ENCODE peak calls at places on chromosomes 5 and 9, in eight cellular contexts. P, N, U, R, C, W, Y and S are unnamed samples.
A peak's percentile ranks its signal among the peaks of the same experiment; 100 is the strongest.

GRCh38 chr5:171162165-171162564 is 146.9 kb upstream of the TLX3 start:
- DNase-seq in P (no peak), N (no peak), U (no peak), R (no peak), C (no peak), W (no peak), Y (no peak), S (no peak)

GRCh38 chr9:126217797-126218196 is 108.8 kb upstream of the MVB12B start:
- DNase-seq in P (no peak), N (no peak), U (no peak), R (no peak), C (peak; percentile 2), W (no peak), Y (no peak), S (no peak)

GRCh38 chr9:13513710-13514444 is 234.4 kb upstream of the MPDZ start:
- DNase-seq in P (no peak), N (no peak), U (peak; percentile 71), R (no peak), C (peak; percentile 47), W (no peak), Y (peak; percentile 72), S (no peak)

GRCh38 chr5:431001-431710 is 11.8 kb upstream of the EXOC3 start:
- DNase-seq in P (peak; percentile 71), N (no peak), U (peak; percentile 80), R (peak; percentile 79), C (no peak), W (no peak), Y (peak; percentile 82), S (no peak)

GRCh38 chr5:102099766-102100331 is 196.2 kb downstream of the SLCO4C1 start:
- DNase-seq in P (no peak), N (no peak), U (no peak), R (no peak), C (no peak), W (no peak), Y (no peak), S (no peak)

GRCh38 chr9:120212853-120213200 is 367.1 kb downstream of the CDK5RAP2 start:
- DNase-seq in P (no peak), N (no peak), U (no peak), R (no peak), C (no peak), W (no peak), Y (no peak), S (no peak)

GRCh38 chr9:76177924-76178323 is 216.3 kb downstream of the RFK start:
- DNase-seq in P (no peak), N (no peak), U (no peak), R (no peak), C (no peak), W (no peak), Y (no peak), S (no peak)

GRCh38 chr5:145554399-145554798 is 280.7 kb downstream of the PRELID2 start:
- DNase-seq in P (no peak), N (no peak), U (peak; percentile 56), R (no peak), C (no peak), W (no peak), Y (no peak), S (peak; percentile 48)

GRCh38 chr5:150645070-150645700 is 4.7 kb downstream of the SYNPO start:
- DNase-seq in P (peak; percentile 81), N (peak; percentile 78), U (peak; percentile 94), R (no peak), C (peak; percentile 61), W (no peak), Y (no peak), S (peak; percentile 80)

GRCh38 chr5:173988554-173989431 is at the start of gene C5orf47:
- DNase-seq in P (no peak), N (no peak), U (no peak), R (no peak), C (no peak), W (no peak), Y (no peak), S (no peak)

GRCh38 chr5:14036947-14037346 is 92.5 kb upstream of the DNAH5 start:
- DNase-seq in P (no peak), N (no peak), U (no peak), R (no peak), C (no peak), W (no peak), Y (no peak), S (no peak)

GRCh38 chr5:33362915-33363314 is 77.8 kb upstream of the TARS1 start:
- DNase-seq in P (no peak), N (no peak), U (peak; percentile 61), R (peak; percentile 8), C (no peak), W (no peak), Y (no peak), S (no peak)

GRCh38 chr5:61301345-61301744 is 30.7 kb upstream of the ZSWIM6 start:
- DNase-seq in P (no peak), N (no peak), U (peak; percentile 88), R (no peak), C (no peak), W (peak; percentile 67), Y (no peak), S (no peak)

GRCh38 chr9:116464987-116465571 is 222.0 kb upstream of the TRIM32 start:
- DNase-seq in P (no peak), N (no peak), U (no peak), R (no peak), C (no peak), W (no peak), Y (no peak), S (no peak)

GRCh38 chr5:16952968-16953671 is 17.0 kb upstream of the MYO10 start:
- DNase-seq in P (no peak), N (no peak), U (no peak), R (no peak), C (no peak), W (no peak), Y (no peak), S (peak; percentile 70)

GRCh38 chr5:8784692-8785091 is 761.2 kb downstream of the SEMA5A start:
- DNase-seq in P (no peak), N (no peak), U (no peak), R (no peak), C (no peak), W (no peak), Y (no peak), S (no peak)

GRCh38 chr5:34586117-34586885 is 69.8 kb upstream of the RAI14 start:
- DNase-seq in P (no peak), N (no peak), U (peak; percentile 91), R (no peak), C (no peak), W (peak; percentile 72), Y (no peak), S (peak; percentile 61)

GRCh38 chr5:96718635-96719077 is 56.5 kb downstream of the CAST start:
- DNase-seq in P (no peak), N (peak; percentile 70), U (no peak), R (no peak), C (peak; percentile 98), W (no peak), Y (peak; percentile 95), S (no peak)

GRCh38 chr9:112043423-112043822 is 131.7 kb downstream of the SUSD1 start:
- DNase-seq in P (no peak), N (no peak), U (peak; percentile 52), R (no peak), C (no peak), W (no peak), Y (no peak), S (no peak)

GRCh38 chr9:79639354-79639753 is 67.6 kb downstream of the TLE4 start:
- DNase-seq in P (no peak), N (no peak), U (peak; percentile 62), R (no peak), C (no peak), W (no peak), Y (no peak), S (no peak)

DNA sequence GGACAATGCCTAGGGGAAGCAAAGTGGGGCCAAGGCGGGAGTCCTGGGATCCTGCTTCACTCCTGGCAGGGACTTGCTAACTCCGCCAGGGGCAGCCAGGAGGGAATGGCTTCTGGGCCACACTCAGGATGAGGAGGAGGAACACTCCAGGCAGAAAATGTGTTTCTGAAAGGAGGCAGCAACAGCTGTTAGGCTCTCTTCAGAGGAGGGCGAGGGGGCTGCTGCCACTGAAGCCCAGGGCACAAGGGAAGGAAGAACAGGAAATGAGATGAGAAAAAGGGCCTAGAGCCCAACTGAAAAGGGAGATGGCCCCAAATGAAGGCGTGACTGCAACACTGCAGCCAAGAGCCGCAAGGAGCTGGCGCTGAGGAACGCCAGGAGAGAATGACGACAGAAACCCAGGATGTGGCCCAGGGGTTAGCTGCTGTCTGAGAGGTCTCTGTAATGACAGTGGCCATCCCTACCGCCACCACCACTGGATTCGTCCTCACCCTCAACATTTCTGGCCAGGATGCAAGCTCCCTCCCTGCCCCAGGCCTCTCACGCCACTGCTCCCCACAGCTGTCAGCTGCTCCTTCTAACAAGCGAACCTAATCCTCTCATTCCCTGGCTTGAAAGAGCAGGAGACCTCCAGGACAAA is 15.8 kb downstream of the PSMB7 start:
- DNase-seq in P (no peak), N (peak; percentile 46), U (peak; percentile 74), R (no peak), C (peak; percentile 34), W (no peak), Y (no peak), S (no peak)
- TF ChIP-seq CTCF in P (no peak), N (peak; percentile 11), U (peak; percentile 6), R (no peak), C (no peak), W (peak; percentile 42), Y (no peak), S (no peak)

DNA sequence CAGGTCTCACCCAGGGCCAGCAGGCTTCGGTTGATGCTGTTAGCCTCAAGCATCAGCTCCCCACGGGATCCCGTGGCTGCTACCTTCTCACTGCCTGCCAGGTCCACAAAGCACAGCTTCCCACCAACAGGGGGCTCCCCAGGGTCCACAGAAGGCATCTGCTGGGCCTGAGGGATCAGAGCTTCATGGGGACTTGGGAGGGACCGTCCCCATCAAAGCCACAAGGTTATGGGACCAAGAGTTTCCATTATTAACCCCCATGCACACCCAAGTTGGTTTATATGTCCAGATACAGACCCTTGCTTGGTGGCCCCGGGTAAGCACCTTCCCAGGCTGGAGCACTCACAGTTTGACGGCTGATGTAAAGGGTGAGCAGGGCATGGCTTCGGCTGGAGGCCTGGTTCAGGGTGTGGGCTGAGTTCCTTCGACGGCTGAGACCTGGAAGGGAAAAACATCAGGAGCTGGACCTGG is 3.0 kb downstream of the KIF12 start:
- DNase-seq in P (no peak), N (no peak), U (no peak), R (peak; percentile 57), C (no peak), W (no peak), Y (no peak), S (no peak)
- TF ChIP-seq CTCF in P (no peak), N (no peak), U (peak; percentile 15), R (no peak), C (no peak), W (peak; percentile 19), Y (no peak), S (peak; percentile 41)

DNA sequence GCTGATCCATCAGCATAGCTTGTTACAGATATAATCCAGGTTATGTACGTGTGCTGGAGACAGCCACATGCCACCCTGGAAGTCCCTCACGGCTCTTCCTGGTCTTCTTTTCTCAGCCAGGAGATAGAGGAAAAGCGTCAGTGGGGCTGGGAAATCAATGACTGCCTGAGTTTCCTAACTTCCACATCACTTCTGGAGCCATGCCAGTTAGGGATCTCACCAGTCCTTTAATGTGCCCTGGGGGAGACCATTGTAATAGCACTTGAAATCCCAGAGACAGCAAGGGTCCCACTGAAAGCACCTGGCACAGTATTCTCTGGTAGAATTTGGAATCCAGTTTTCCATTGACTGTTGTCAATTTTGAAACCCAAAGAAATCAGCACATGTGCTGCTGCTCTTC is 29.2 kb downstream of the ANXA2R start:
- DNase-seq in P (no peak), N (no peak), U (peak; percentile 52), R (no peak), C (no peak), W (no peak), Y (no peak), S (no peak)
- TF ChIP-seq CTCF in P (no peak), N (no peak), U (no peak), R (no peak), C (no peak), W (no peak), Y (no peak), S (no peak)

GRCh38 chr9:129885018-129885669 is 49.9 kb downstream of the USP20 start:
- DNase-seq in P (no peak), N (no peak), U (peak; percentile 56), R (no peak), C (no peak), W (no peak), Y (no peak), S (no peak)
- TF ChIP-seq CTCF in P (no peak), N (no peak), U (no peak), R (no peak), C (no peak), W (no peak), Y (no peak), S (no peak)